ENCODE peak calls at places on chromosomes 4 and X, in ten cellular contexts. V is mucosa of descending colon, R is stomach, F is fibroblast of the aortic adventitia, T is foreskin fibroblast, A is testis, X is fibroblast of mammary gland, S is PC-3, U is endothelial cell, B is HFFc6. N is an unnamed sample.

GRCh38 chrX:65751511-65751910 is 84.1 kb downstream of the MSN start:
- DNase-seq in B (no peak), F (no peak), U (no peak), A (no peak), V (no peak), T (no peak), R (no peak), S (no peak), X (no peak), N (no peak)

GRCh38 chrX:103531002-103531401 is 11.7 kb upstream of the RAB40A start:
- DNase-seq in X (peak), A (no peak), U (no peak), B (peak), R (no peak), F (peak), V (no peak), T (peak), S (no peak), N (no peak)

GRCh38 chr4:102036619-102037376 is 246.3 kb downstream of the BANK1 start:
- DNase-seq in V (no peak), T (peak), F (peak), U (no peak), R (no peak), A (no peak), X (peak), B (peak), S (no peak), N (no peak)

GRCh38 chrX:86133761-86134160 is 14.5 kb upstream of the DACH2 start:
- DNase-seq in V (no peak), F (peak), T (no peak), X (peak), A (no peak), B (no peak), S (no peak), U (no peak), R (no peak), N (no peak)

GRCh38 chr4:128570380-128570779 is 239.1 kb upstream of the JADE1 start:
- DNase-seq in R (no peak), F (peak), S (peak), U (no peak), A (peak), B (peak), V (no peak), X (peak), T (peak), N (no peak)

GRCh38 chr4:71470547-71470946 is 131.7 kb downstream of the SLC4A4 start:
- DNase-seq in S (no peak), A (no peak), F (no peak), B (no peak), X (no peak), U (no peak), T (no peak), R (no peak), V (no peak), N (no peak)

GRCh38 chr4:130849985-130850632 is 1754.2 kb downstream of the C4orf33 start:
- DNase-seq in U (no peak), A (no peak), S (no peak), T (no peak), X (peak), V (no peak), B (no peak), R (peak), F (no peak), N (no peak)

GRCh38 chr4:147044241-147044640 is 98.6 kb upstream of the TTC29 start:
- DNase-seq in X (no peak), U (no peak), T (no peak), S (no peak), A (no peak), R (no peak), B (no peak), V (no peak), F (no peak), N (no peak)

GRCh38 chrX:117992324-117992723 is 124.3 kb downstream of the KLHL13 start:
- DNase-seq in T (no peak), X (no peak), B (no peak), V (no peak), R (no peak), A (no peak), F (no peak), U (no peak), S (peak), N (no peak)

GRCh38 chr4:48203819-48204218 is 65.8 kb downstream of the TEC start:
- DNase-seq in A (no peak), F (no peak), X (no peak), R (no peak), U (no peak), T (no peak), V (no peak), S (no peak), B (no peak), N (no peak)

GRCh38 chr4:99161700-99162099 is 17.6 kb upstream of the ADH4 start:
- DNase-seq in S (no peak), F (no peak), A (no peak), T (no peak), X (no peak), B (no peak), V (no peak), R (no peak), U (no peak), N (no peak)

GRCh38 chrX:66498672-66499296 is 140.1 kb downstream of the EDA2R start:
- DNase-seq in V (no peak), R (no peak), A (no peak), F (no peak), U (no peak), X (no peak), S (no peak), B (no peak), T (no peak), N (no peak)

GRCh38 chrX:102712967-102713677 is 874 bp downstream of the GPRASP2 start:
- DNase-seq in F (peak), U (peak), B (peak), T (peak), A (peak), R (peak), S (peak), X (peak), V (peak), N (peak)

GRCh38 chrX:17613979-17614572 is 123.2 kb upstream of the SCML1 start:
- DNase-seq in R (peak), A (no peak), S (peak), U (no peak), B (peak), T (no peak), X (peak), V (no peak), F (no peak), N (no peak)

GRCh38 chrX:132750312-132751042 is 208.0 kb downstream of the HS6ST2 start:
- DNase-seq in X (no peak), B (no peak), S (no peak), U (no peak), T (no peak), V (no peak), A (no peak), R (no peak), F (no peak), N (no peak)

GRCh38 chr4:59553739-59554126 is 1646.4 kb upstream of the ADGRL3 start:
- DNase-seq in U (no peak), X (peak), T (peak), F (peak), R (no peak), B (peak), A (no peak), V (no peak), S (peak), N (no peak)

GRCh38 chr4:8383451-8384160 is 56.9 kb downstream of the ACOX3 start:
- DNase-seq in T (no peak), A (peak), R (no peak), V (no peak), F (no peak), S (no peak), U (no peak), B (no peak), X (peak), N (no peak)

GRCh38 chr4:4501678-4502077 is 40.2 kb downstream of the STX18 start:
- DNase-seq in F (no peak), B (no peak), T (no peak), S (no peak), V (no peak), X (no peak), U (no peak), R (no peak), A (no peak), N (no peak)

GRCh38 chr4:17418010-17418409 is 93.9 kb downstream of the QDPR start:
- DNase-seq in V (no peak), X (no peak), B (no peak), R (no peak), A (no peak), F (no peak), S (no peak), U (no peak), T (no peak), N (no peak)

DNA sequence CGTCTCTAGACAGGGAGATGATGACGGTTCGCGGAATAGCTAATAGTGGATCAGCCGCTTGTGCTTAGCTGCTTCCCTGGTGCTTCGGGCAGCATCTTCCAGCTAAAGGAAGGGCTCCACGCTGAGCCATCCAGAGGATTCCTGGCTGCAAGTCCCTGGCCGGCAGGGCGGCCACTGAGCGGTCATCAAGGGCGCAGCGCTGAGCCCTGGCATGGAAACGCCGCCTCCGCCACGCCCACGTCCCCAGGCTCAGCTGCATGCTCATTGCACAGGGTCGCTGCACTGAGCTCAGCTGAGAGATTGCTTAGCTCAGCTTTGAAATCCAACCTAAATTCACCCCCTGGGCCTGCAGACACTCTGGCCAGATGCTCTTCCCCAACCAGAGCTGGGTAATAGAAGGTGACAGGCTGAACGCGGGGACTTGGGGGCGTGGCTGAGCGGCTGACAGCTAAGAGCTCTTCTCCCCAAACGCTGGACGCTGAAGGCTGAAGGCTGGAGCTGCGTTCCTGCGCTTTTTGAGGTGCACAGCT is 118.2 kb upstream of the KIT start:
- DNase-seq in U (peak), A (peak), R (peak), X (peak), T (peak), V (peak), F (no peak), S (no peak), B (peak), N (peak)
- TF ChIP-seq CTCF in U (no peak), A (no peak), R (no peak), X (no peak), T (no peak), V (no peak), F (no peak), S (no peak), B (peak), N (peak)

DNA sequence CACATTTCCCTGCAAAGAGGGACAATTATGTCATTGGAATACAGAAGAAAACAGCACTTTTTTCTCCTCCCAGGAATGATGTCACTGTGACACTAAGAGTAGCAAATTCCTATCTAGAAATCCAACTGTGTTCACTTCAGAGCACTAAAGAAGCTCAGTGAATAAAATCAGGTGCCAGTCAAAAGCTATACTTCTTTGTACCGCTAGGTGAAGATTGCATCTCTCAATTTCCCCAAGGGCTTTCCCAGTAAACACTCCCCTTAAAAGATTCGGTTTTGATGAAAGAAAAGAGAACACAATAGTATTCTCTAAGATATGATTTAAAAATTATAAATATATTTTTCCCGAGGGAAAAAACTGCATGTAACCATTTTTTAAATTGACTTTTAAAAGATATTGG is 104.7 kb upstream of the MID1 start:
- DNase-seq in F (no peak), T (no peak), X (no peak), B (no peak), S (peak), A (no peak), U (no peak), V (no peak), R (no peak), N (no peak)
- TF ChIP-seq CTCF in F (peak), T (no peak), X (peak), B (no peak), S (peak), A (no peak), U (peak), V (no peak), R (no peak), N (peak)

GRCh38 chrX:20593836-20594235 is 327.1 kb upstream of the RPS6KA3 start:
- DNase-seq in R (no peak), F (no peak), X (no peak), S (no peak), A (no peak), V (no peak), T (no peak), U (no peak), B (no peak), N (no peak)

GRCh38 chrX:20594985-20595384 is 328.3 kb upstream of the RPS6KA3 start:
- DNase-seq in V (no peak), U (no peak), B (no peak), T (peak), A (no peak), F (peak), X (peak), S (peak), R (no peak), N (no peak)

GRCh38 chrX:20596856-20597255 is 330.1 kb upstream of the RPS6KA3 start:
- DNase-seq in S (no peak), X (no peak), T (no peak), V (no peak), U (no peak), B (no peak), A (no peak), F (no peak), R (no peak), N (no peak)

GRCh38 chrX:20593402-20593801 is 326.7 kb upstream of the RPS6KA3 start:
- DNase-seq in B (no peak), A (no peak), F (no peak), U (no peak), S (no peak), V (no peak), T (no peak), X (no peak), R (no peak), N (no peak)

DNA sequence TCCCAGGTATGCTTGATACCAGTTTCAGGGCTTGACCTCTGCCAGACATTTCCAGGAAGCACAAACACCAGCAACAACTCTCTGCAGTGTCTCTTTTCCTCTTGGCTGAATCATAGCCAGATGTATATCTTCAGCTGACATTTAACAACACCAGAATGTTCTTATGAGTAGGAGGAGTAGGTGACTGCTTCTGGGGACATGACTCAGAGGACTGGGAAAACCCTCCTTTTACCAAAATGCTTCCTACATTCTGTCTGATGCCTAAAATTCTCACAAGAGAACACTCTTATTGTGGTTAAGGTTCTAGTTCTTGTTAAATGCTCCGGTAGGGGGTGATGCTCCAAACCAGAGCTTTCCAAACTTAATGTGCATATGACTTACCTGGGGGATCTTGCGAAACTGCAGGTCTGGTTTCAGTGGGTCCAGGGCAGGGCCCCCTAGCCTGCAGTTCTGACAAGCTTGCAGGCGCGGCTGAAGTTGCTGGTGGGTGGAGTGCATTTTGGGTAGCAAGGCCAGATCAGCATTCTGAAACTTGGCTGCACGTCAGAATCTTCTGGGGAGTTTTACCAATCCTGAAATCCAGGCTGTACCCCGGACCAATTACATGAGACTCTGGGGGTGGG is 329.3 kb upstream of the RPS6KA3 start:
- DNase-seq in F (peak), X (peak), T (peak), R (no peak), S (peak), B (no peak), V (no peak), U (no peak), A (no peak), N (no peak)
- TF ChIP-seq CTCF in F (no peak), X (no peak), T (no peak), R (no peak), S (no peak), B (no peak), V (no peak), U (no peak), A (no peak), N (no peak)

DNA sequence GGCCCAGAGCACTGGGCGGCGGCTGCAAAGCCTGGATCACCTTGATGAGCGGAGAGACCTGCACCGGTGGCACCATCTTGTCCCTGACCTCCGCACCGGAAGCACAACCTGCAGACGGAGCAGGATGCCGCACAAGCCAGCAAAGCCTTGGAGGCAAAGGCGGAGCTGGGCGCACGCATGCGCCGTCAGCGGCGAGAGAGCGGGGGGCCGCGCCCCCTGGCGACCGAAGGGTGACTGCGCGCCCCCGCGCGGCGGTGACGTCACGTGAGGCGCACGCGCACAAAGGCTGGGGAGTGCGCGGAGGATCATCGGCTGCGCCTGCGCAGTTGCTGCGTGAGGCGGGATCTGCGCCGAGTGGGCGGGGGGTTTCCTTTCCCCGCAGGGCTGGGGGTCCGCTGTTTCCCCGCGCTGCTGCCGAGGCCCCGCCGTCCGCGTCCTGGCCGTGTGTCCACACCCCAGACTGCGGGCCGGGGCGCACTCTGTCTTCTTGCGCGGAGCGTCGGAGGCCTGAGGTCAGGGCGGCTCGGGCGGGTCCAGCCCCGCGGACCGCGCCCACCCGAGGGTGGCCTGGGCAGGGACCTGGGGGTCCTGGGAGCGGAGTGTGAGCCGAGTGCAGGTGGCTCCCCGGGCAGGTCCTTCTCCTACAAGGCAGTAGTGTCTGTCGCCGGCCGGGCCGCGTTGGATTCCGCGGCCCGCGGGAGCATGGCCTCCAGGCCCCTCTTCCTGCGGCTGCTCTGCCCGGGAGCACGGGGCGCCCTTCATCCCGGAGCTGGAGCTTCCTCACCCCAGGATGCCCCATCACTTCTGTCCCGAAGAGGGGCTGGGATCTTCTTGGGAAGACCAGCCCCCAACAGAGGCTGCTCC is at the start of the genes ATP5ME and MYL5:
- DNase-seq in V (peak), F (peak), A (peak), S (peak), T (peak), X (peak), B (peak), U (peak), R (peak), N (peak)
- TF ChIP-seq CTCF in V (peak), F (peak), A (peak), S (peak), T (peak), X (peak), B (peak), U (peak), R (peak), N (peak)

DNA sequence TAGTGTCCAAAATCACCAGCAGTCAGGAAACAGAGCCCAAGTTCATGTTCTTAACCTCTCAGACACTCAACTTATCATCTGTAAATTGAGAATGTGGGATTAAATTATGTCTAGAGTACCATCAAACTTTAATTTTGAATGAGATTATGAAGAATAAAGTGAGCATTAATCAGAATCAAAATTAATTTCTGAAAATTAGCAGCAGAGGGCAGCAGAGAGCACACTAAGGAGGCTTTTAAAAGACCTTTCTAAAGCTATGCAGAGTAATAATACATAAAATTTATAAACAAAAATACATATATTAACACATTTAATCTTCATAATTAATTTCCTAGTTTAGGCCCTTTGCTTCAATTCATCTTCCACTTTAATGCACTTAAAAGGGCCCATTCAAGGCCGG is 7.1 kb downstream of the TASL start:
- DNase-seq in R (no peak), F (peak), A (no peak), T (peak), X (peak), B (peak), U (no peak), V (no peak), S (peak), N (no peak)
- TF ChIP-seq CTCF in R (no peak), F (peak), A (no peak), T (peak), X (peak), B (peak), U (peak), V (no peak), S (peak), N (peak)

GRCh38 chrX:2478546-2479419 is 22.0 kb downstream of the DHRSX start:
- DNase-seq in B (no peak), U (no peak), T (no peak), V (no peak), X (no peak), A (peak), R (no peak), F (no peak), S (no peak), N (no peak)
- TF ChIP-seq CTCF in B (no peak), U (no peak), T (no peak), V (no peak), X (no peak), A (no peak), R (no peak), F (no peak), S (no peak), N (no peak)

GRCh38 chr4:38896940-38897339 is 29.3 kb downstream of the FAM114A1 start:
- DNase-seq in X (peak), T (no peak), S (no peak), B (no peak), A (no peak), R (no peak), V (no peak), F (peak), U (no peak), N (no peak)

GRCh38 chr4:38891051-38891738 is 23.6 kb downstream of the FAM114A1 start:
- DNase-seq in V (no peak), X (no peak), A (no peak), B (no peak), R (no peak), S (no peak), U (no peak), T (no peak), F (no peak), N (no peak)

GRCh38 chr4:38898245-38898644 is 30.6 kb downstream of the FAM114A1 start:
- DNase-seq in B (no peak), S (no peak), A (no peak), T (no peak), U (no peak), X (no peak), V (no peak), F (no peak), R (no peak), N (no peak)

GRCh38 chr4:38889143-38889542 is 21.5 kb downstream of the FAM114A1 start:
- DNase-seq in U (no peak), S (peak), F (peak), A (no peak), X (peak), R (no peak), V (no peak), B (peak), T (peak), N (no peak)

GRCh38 chr4:38894340-38894982 is 26.9 kb downstream of the FAM114A1 start:
- DNase-seq in U (no peak), R (no peak), F (no peak), A (no peak), S (peak), B (no peak), T (no peak), V (no peak), X (no peak), N (no peak)
- TF ChIP-seq CTCF in U (no peak), R (no peak), F (no peak), A (no peak), S (peak), B (no peak), T (no peak), V (no peak), X (no peak), N (no peak)